ENCODE peak calls at places on chromosomes 16 and 17, in ten cellular contexts. U, M, A, R, O, S, N, V, X and Q are unnamed samples.
A peak's percentile ranks its signal among the peaks of the same experiment; 100 is the strongest.

GRCh38 chr16:11407047-11407982 is 62.1 kb downstream of the RMI2 start:
- DNase-seq in N (peak; percentile 72), A (peak; percentile 91), X (peak; percentile 45), R (peak; percentile 32), O (peak; percentile 68), U (peak; percentile 20), S (peak; percentile 77), V (peak; percentile 39), M (peak; percentile 88), Q (peak; percentile 52)

GRCh38 chr17:5608696-5609095 is 24.4 kb upstream of the NLRP1 start:
- DNase-seq in M (no peak), V (no peak), N (no peak), O (peak; percentile 27), A (no peak), X (no peak), U (no peak), R (no peak), S (no peak), Q (no peak)

GRCh38 chr17:82171750-82172375 is 40.8 kb downstream of the CCDC57 start:
- DNase-seq in S (no peak), X (no peak), N (no peak), R (no peak), V (no peak), O (no peak), U (peak; percentile 47), A (no peak), M (no peak), Q (no peak)

GRCh38 chr16:75550211-75550662 is 5.8 kb downstream of the TMEM231 start:
- DNase-seq in S (peak; percentile 69), U (no peak), M (no peak), A (peak; percentile 30), N (no peak), R (no peak), O (peak; percentile 33), X (peak; percentile 69), V (no peak), Q (no peak)

GRCh38 chr17:10094806-10095205 is 103.6 kb downstream of the GAS7 start:
- DNase-seq in V (no peak), S (no peak), X (no peak), M (no peak), R (no peak), O (no peak), A (no peak), N (no peak), U (no peak), Q (no peak)

GRCh38 chr17:45246861-45247428 is 14.9 kb downstream of the SPATA32 start:
- DNase-seq in U (no peak), X (no peak), A (no peak), O (no peak), N (no peak), R (no peak), V (no peak), M (peak; percentile 83), S (peak; percentile 89), Q (peak; percentile 64)

GRCh38 chr17:33506889-33507650 is 214.0 kb upstream of the ASIC2 start:
- DNase-seq in R (no peak), A (no peak), X (no peak), U (no peak), O (peak; percentile 72), V (no peak), N (no peak), S (no peak), M (no peak), Q (no peak)

GRCh38 chr16:89323120-89323960 is 105.8 kb downstream of the ZNF778 start:
- DNase-seq in X (no peak), V (no peak), A (no peak), O (peak; percentile 25), M (no peak), S (no peak), R (no peak), N (no peak), U (no peak), Q (no peak)

GRCh38 chr17:8318010-8318409 is 8.0 kb downstream of the ARHGEF15 start:
- DNase-seq in X (no peak), S (no peak), M (no peak), N (no peak), U (no peak), V (no peak), A (no peak), R (no peak), O (no peak), Q (no peak)

GRCh38 chr16:11202260-11203091 is 53.5 kb downstream of the SOCS1 start:
- DNase-seq in X (peak; percentile 62), O (no peak), S (peak; percentile 23), M (no peak), A (no peak), N (peak; percentile 5), V (no peak), R (no peak), U (no peak), Q (no peak)

GRCh38 chr17:45171338-45172231 is 9.9 kb downstream of the HEXIM2 start:
- DNase-seq in O (no peak), A (no peak), R (no peak), S (peak; percentile 79), N (no peak), V (no peak), M (no peak), X (no peak), U (no peak), Q (no peak)

GRCh38 chr16:5350118-5350517 is 252.5 kb upstream of the EEF2KMT start:
- DNase-seq in V (no peak), S (peak; percentile 25), U (no peak), O (no peak), X (no peak), R (no peak), M (no peak), N (no peak), A (no peak), Q (no peak)

GRCh38 chr17:3744032-3744431 is 20.3 kb downstream of the HASPIN start:
- DNase-seq in N (no peak), U (no peak), X (no peak), O (no peak), R (no peak), M (no peak), A (no peak), S (no peak), V (no peak), Q (no peak)

GRCh38 chr17:3594056-3594810 is 15.0 kb downstream of the TRPV1 start:
- DNase-seq in M (no peak), U (peak; percentile 3), V (peak; percentile 48), N (no peak), O (no peak), S (no peak), R (no peak), A (peak; percentile 7), X (no peak), Q (no peak)

GRCh38 chr17:48335858-48336500 is 94.0 kb downstream of the SKAP1 start:
- DNase-seq in X (peak; percentile 37), U (no peak), V (peak; percentile 26), A (no peak), R (no peak), M (no peak), S (peak; percentile 51), N (peak; percentile 62), O (no peak), Q (no peak)

GRCh38 chr17:55576237-55576998 is 65.2 kb upstream of the SMIM36 start:
- DNase-seq in M (no peak), X (peak; percentile 8), R (no peak), A (peak; percentile 41), N (no peak), O (no peak), S (no peak), U (no peak), V (peak; percentile 60), Q (no peak)

GRCh38 chr17:68346448-68346847 is 55.2 kb downstream of the ARSG start:
- DNase-seq in M (no peak), N (no peak), S (peak; percentile 60), R (no peak), A (peak; percentile 7), O (no peak), X (peak; percentile 24), U (peak; percentile 75), V (no peak), Q (peak; percentile 35)

GRCh38 chr17:27559506-27559931 is 71.5 kb upstream of the LGALS9 start:
- DNase-seq in N (no peak), S (no peak), X (no peak), R (no peak), M (no peak), V (peak; percentile 57), A (peak; percentile 21), U (no peak), O (no peak), Q (no peak)
- TF ChIP-seq CTCF in N (no peak), S (no peak), X (no peak), R (no peak), M (no peak), V (peak; percentile 55), A (no peak), U (no peak), O (no peak), Q (no peak)

DNA sequence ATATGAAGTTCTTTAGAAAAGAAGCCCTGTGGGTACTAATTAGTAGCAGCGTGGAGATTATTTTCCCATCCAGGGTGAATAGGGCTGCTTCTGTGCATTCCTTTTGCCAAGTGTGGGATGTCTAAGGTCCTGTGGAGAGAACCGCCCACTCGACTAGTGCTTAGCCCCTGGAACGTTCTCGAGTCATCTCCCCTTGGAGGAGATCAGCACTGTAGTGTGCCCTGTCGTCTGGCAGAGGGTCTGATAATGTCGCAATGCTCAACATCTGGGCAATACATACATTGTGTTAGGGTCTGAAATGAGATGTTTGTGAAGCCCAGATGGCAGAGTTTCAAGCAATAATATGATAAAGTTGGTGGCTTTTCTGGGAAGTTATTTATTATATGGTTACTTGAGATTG is 64.8 kb downstream of the SPECC1 start:
- DNase-seq in R (no peak), O (no peak), U (no peak), X (no peak), S (no peak), A (no peak), V (no peak), N (no peak), M (no peak), Q (no peak)
- H3K27ac ChIP-seq in R (peak overlapping the region; percentile 78), O (peak overlapping the region; percentile 49), U (peak overlapping the region; percentile 67), X (peak overlapping the region; percentile 61), S (no peak overlapping the region), A (peak overlapping the region; percentile 61), V (no peak overlapping the region), N (peak overlapping the region; percentile 83), M (no peak overlapping the region), Q (no peak overlapping the region)

DNA sequence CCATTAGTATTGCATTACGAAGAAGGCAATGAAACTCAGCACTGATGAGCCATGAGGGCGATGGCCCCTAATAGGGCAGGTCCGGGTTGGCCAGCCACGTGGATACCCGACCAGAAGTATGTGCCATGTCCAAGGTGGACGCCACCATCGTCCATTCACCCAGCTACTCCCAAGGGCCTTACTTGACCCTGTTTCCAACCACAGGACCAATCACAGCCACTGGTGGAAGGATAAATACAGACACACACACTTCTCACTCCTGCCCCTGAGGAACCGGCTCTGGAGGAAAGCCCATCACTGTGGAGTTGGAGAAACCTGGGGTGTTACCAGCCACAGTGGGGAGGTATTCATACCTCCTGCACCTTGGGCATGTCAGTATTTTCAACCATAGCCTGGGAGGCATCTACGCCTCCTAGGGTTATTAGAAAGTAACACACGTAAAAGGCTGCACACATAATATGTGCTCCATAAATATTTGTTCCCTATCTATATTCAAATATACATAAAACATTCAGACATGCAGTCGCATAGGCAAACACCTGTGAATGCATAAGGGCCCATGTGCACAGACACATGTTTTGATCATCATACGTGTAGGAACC is 5.4 kb upstream of the ITGA3 start:
- DNase-seq in M (no peak), O (no peak), R (no peak), A (no peak), V (no peak), S (no peak), X (no peak), U (no peak), N (no peak), Q (no peak)
- TF ChIP-seq CTCF in M (no peak), O (no peak), R (no peak), A (no peak), V (no peak), S (no peak), X (no peak), U (no peak), N (no peak), Q (no peak)

GRCh38 chr17:57484826-57485565 is 228.7 kb downstream of the MSI2 start:
- DNase-seq in R (no peak), X (no peak), V (no peak), U (no peak), N (no peak), M (no peak), O (no peak), A (no peak), S (no peak), Q (no peak)
- H3K27ac ChIP-seq in R (no peak overlapping the region), X (peak overlapping the region; percentile 72), V (no peak overlapping the region), U (no peak overlapping the region), N (no peak overlapping the region), M (no peak overlapping the region), O (no peak overlapping the region), A (no peak overlapping the region), S (peak overlapping the region; percentile 83), Q (no peak overlapping the region)